ENCODE peak calls at places on chromosome 12, in seven cellular contexts. N is breast epithelium, X is heart left ventricle, S is stomach, O is right lobe of liver, Y is A549, A is NB4. D is an unnamed sample.
A peak's percentile ranks its signal among the peaks of the same experiment; 100 is the strongest.

GRCh38 chr12:120249875-120250795 is 15.4 kb downstream of the PXN start:
- DNase-seq in X (peak; percentile 89), A (peak; percentile 65), S (no peak), Y (no peak), O (peak; percentile 61), N (no peak), D (peak; percentile 90)

GRCh38 chr12:67692966-67693365 is 44.4 kb downstream of the DYRK2 start:
- DNase-seq in A (no peak), Y (no peak), S (no peak), N (no peak), O (no peak), X (no peak), D (no peak)

GRCh38 chr12:90216815-90217214 is 508.2 kb upstream of the ATP2B1 start:
- DNase-seq in N (no peak), X (no peak), O (no peak), S (no peak), Y (no peak), A (peak; percentile 91), D (no peak)

GRCh38 chr12:86772688-86773087 is 516.5 kb upstream of the MGAT4C start:
- DNase-seq in Y (no peak), S (no peak), O (no peak), X (no peak), A (no peak), N (no peak), D (no peak)

GRCh38 chr12:25497021-25497420 is 56.1 kb downstream of the LMNTD1 start:
- DNase-seq in Y (no peak), N (no peak), S (no peak), A (no peak), X (no peak), O (no peak), D (no peak)

GRCh38 chr12:111842556-111843396 is 748 bp downstream of the MAPKAPK5 start:
- DNase-seq in N (no peak), O (peak; percentile 53), Y (peak; percentile 20), S (no peak), A (peak; percentile 54), X (no peak), D (peak; percentile 58)

GRCh38 chr12:47818701-47819543 is 781 bp downstream of the HDAC7 start:
- DNase-seq in Y (peak; percentile 65), N (no peak), S (peak; percentile 49), X (peak; percentile 91), A (peak; percentile 69), O (peak; percentile 78), D (no peak)

GRCh38 chr12:100554608-100555077 is 18.8 kb upstream of the GAS2L3 start:
- DNase-seq in S (no peak), X (no peak), O (no peak), Y (peak; percentile 89), N (no peak), A (peak; percentile 81), D (no peak)

GRCh38 chr12:28498850-28499249 is 308.6 kb downstream of the CCDC91 start:
- DNase-seq in S (no peak), A (no peak), X (no peak), N (no peak), Y (no peak), O (no peak), D (no peak)

GRCh38 chr12:80059875-80060274 is 39.5 kb upstream of the OTOGL start:
- DNase-seq in O (no peak), Y (no peak), X (no peak), A (no peak), S (no peak), N (no peak), D (no peak)

GRCh38 chr12:2229661-2230539 is 177.1 kb downstream of the CACNA1C start:
- DNase-seq in A (no peak), Y (no peak), S (no peak), X (no peak), N (no peak), O (no peak), D (no peak)

GRCh38 chr12:10012630-10013330 is 2.4 kb downstream of the CLEC12B start:
- DNase-seq in O (no peak), A (no peak), X (no peak), Y (no peak), N (no peak), S (no peak), D (no peak)

GRCh38 chr12:10015450-10015849 is 5.0 kb downstream of the CLEC12B start:
- DNase-seq in S (no peak), X (no peak), N (no peak), A (no peak), Y (no peak), O (no peak), D (no peak)

GRCh38 chr12:10018390-10018789 is 8.0 kb downstream of the CLEC12B start:
- DNase-seq in O (no peak), A (no peak), S (no peak), Y (no peak), X (no peak), N (no peak), D (no peak)

GRCh38 chr12:10021342-10021741 is 9.1 kb upstream of the CLEC9A start:
- DNase-seq in N (no peak), X (no peak), O (no peak), S (no peak), Y (no peak), A (no peak), D (no peak)

DNA sequence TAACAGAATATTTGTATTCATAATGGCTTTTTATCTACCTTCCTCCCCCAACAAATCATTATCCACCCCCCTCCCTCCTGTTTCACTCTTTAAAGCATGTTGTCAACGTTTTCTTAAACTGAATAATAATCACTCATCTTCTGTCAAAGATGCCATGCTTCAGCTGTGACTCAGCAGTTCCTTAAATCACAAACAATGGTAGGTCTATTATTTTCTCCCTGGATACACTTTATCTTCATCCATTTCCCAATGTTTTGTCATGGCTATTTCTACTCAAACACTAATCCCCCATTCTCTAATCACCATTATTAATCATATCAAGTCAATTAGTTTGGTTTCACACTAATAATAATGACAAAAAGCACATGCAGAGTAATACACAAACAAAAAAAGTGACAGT is 6.5 kb downstream of the CLEC12B start:
- DNase-seq in S (no peak), A (peak; percentile 16), Y (peak; percentile 54), N (no peak), X (no peak), O (no peak), D (no peak)
- TF ChIP-seq POLR2A in S (no peak), A (no peak), Y (no peak), N (no peak), X (no peak), O (no peak), D (no peak)

GRCh38 chr12:6199531-6200265 is 502 bp upstream of the CD9 start:
- DNase-seq in Y (peak; percentile 51), A (peak; percentile 84), X (no peak), N (peak; percentile 67), O (no peak), S (no peak), D (no peak)

GRCh38 chr12:6200266-6201198 is at the start of gene CD9:
- DNase-seq in S (peak; percentile 75), X (peak; percentile 83), N (peak; percentile 85), Y (peak; percentile 78), A (peak; percentile 71), O (peak; percentile 71), D (no peak)

GRCh38 chr12:6201775-6202292 is 1.6 kb downstream of the CD9 start:
- DNase-seq in N (no peak), Y (no peak), X (no peak), O (no peak), S (no peak), A (peak; percentile 76), D (no peak)

GRCh38 chr12:6202331-6202730 is 2.1 kb downstream of the CD9 start:
- DNase-seq in O (no peak), A (no peak), S (no peak), X (no peak), N (no peak), Y (no peak), D (no peak)

DNA sequence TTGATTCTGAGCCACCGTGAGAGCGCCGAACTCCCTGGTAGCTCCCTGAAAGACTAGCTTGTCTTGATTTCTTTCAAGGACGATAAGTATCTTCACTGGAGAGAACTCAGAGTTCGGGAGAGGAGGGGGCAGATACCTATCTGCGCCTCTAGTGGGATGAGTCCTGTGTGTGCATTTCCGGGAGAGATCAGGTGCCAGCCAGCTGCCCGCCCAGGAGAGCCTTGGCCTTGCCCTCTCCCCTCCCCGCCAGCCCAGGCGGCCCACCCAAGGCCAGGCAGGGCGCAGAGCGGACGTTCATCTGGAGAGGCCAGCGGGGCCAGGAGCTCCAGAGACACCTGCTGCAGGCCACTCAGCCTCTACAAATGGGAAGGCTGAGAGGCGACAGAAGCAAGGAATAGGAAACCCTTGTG is 1.0 kb downstream of the CD9 start:
- DNase-seq in A (no peak), O (no peak), X (no peak), S (no peak), Y (peak; percentile 67), N (peak; percentile 72), D (no peak)
- TF ChIP-seq POLR2A in A (no peak), O (no peak), X (no peak), S (no peak), Y (no peak), N (no peak), D (no peak)

GRCh38 chr12:110582286-110583136 is 607 bp downstream of the PPTC7 start:
- DNase-seq in O (peak; percentile 89), X (peak; percentile 85), A (peak; percentile 80), N (peak; percentile 58), Y (peak; percentile 55), S (peak; percentile 56), D (peak; percentile 87)
- TF ChIP-seq POLR2A in O (no peak), X (no peak), A (no peak), N (no peak), Y (no peak), S (no peak), D (no peak)

GRCh38 chr12:46361667-46362034 is 10.9 kb downstream of the SLC38A2 start:
- DNase-seq in Y (no peak), S (no peak), N (no peak), O (no peak), X (no peak), A (no peak), D (no peak)

GRCh38 chr12:46364300-46364696 is 8.3 kb downstream of the SLC38A2 start:
- DNase-seq in N (no peak), S (no peak), A (no peak), X (no peak), O (no peak), Y (no peak), D (no peak)

GRCh38 chr12:46363582-46364299 is 8.8 kb downstream of the SLC38A2 start:
- DNase-seq in A (no peak), X (no peak), Y (no peak), N (no peak), S (no peak), O (no peak), D (no peak)

GRCh38 chr12:46364777-46365580 is 7.6 kb downstream of the SLC38A2 start:
- DNase-seq in S (peak; percentile 84), N (no peak), A (no peak), Y (peak; percentile 53), O (no peak), X (no peak), D (no peak)

DNA sequence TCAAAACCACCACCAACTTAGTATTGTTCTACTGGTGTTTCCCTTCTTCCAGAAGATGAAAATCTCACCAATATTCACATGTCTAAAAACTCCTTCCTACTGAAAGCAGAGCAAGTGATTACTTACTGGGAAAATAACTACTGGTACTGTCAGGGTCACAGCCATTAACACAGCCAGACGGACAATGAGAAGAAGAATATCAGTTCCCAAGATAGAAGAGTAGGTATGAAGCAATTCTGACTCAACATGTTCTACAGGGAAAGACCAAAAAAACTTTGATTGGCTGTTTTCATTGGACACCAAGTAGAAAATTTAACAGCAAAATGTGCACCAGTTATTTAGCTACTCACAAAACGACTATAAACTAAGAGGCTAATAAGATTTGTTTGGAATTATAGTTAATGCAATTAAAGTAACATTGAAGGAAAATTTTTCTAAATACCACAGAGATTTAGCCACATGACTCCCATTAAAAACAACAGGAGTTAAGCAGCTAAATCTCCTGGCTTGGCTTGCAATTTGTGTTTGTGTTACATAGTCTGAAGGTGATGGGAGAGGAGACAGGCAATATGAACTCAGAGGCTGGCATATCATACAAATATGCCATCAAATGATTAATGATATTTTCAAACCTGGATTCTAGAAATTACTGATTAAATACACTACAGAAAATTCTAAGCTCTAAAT is 9.5 kb downstream of the SLC38A2 start:
- DNase-seq in O (no peak), A (no peak), X (no peak), N (no peak), S (no peak), Y (no peak), D (no peak)
- TF ChIP-seq POLR2A in O (peak; percentile 33), A (no peak), X (no peak), N (no peak), S (no peak), Y (no peak), D (no peak)